ENCODE peak calls at places on chromosomes 6 and 20, in five cellular contexts. A, S, Z, E and D are unnamed samples.

GRCh38 chr6:156538875-156539660 is 238.1 kb upstream of the ARID1B start:
- DNase-seq in E (no peak), Z (no peak), S (no peak), A (no peak), D (no peak)

GRCh38 chr6:4873928-4874327 is 97.7 kb downstream of the CDYL start:
- DNase-seq in A (no peak), Z (no peak), S (no peak), E (no peak), D (no peak)

GRCh38 chr6:52305948-52306767 is 21.6 kb upstream of the MCM3 start:
- DNase-seq in S (no peak), Z (peak), A (no peak), E (no peak), D (peak)

GRCh38 chr6:104527761-104528415 is 331.8 kb downstream of the HACE1 start:
- DNase-seq in E (peak), A (peak), Z (peak), S (no peak), D (peak)

GRCh38 chr6:593907-594212 is 63.0 kb downstream of the HUS1B start:
- DNase-seq in A (no peak), Z (no peak), S (no peak), E (no peak), D (no peak)

GRCh38 chr6:170166511-170167122 is 124.3 kb downstream of the DLL1 start:
- DNase-seq in A (no peak), E (no peak), Z (no peak), S (no peak), D (no peak)

GRCh38 chr6:15547379-15547778 is 115.4 kb downstream of the DTNBP1 start:
- DNase-seq in S (peak), A (no peak), Z (no peak), E (no peak), D (no peak)

GRCh38 chr6:104700371-104701185 is 159.1 kb downstream of the HACE1 start:
- DNase-seq in A (no peak), Z (no peak), E (no peak), S (peak), D (no peak)

GRCh38 chr20:42447270-42447669 is 742.4 kb downstream of the PTPRT start:
- DNase-seq in E (no peak), A (no peak), Z (no peak), S (no peak), D (no peak)

GRCh38 chr6:167238694-167239467 is 52.2 kb upstream of the UNC93A start:
- DNase-seq in Z (no peak), A (no peak), S (no peak), E (no peak), D (no peak)

GRCh38 chr6:34610819-34611477 is 54.8 kb upstream of the SPDEF start:
- DNase-seq in A (peak), E (peak), Z (no peak), S (peak), D (no peak)

GRCh38 chr6:15021074-15021473 is 224.8 kb upstream of the JARID2 start:
- DNase-seq in S (no peak), E (no peak), Z (no peak), A (no peak), D (no peak)

GRCh38 chr6:136035378-136036070 is 184.0 kb downstream of the PDE7B start:
- DNase-seq in S (peak), A (no peak), Z (no peak), E (peak), D (no peak)

GRCh38 chr6:35140991-35141720 is at the start of gene TCP11:
- DNase-seq in A (no peak), Z (no peak), E (no peak), S (no peak), D (no peak)

GRCh38 chr6:139973602-139974373 is 599.3 kb upstream of the CITED2 start:
- DNase-seq in Z (no peak), S (peak), A (no peak), E (peak), D (no peak)

GRCh38 chr20:33515569-33516216 is 25.8 kb downstream of the CBFA2T2 start:
- DNase-seq in A (peak), E (no peak), S (no peak), Z (peak), D (no peak)

GRCh38 chr6:40378725-40379074 is 208.5 kb downstream of the LRFN2 start:
- DNase-seq in E (no peak), Z (no peak), S (no peak), A (no peak), D (no peak)

GRCh38 chr6:43702522-43703440 is 15.2 kb upstream of the MRPS18A start:
- DNase-seq in S (peak), Z (peak), A (peak), E (peak), D (no peak)

GRCh38 chr20:15616626-15617025 is 956.6 kb downstream of the KIF16B start:
- DNase-seq in S (no peak), Z (no peak), A (peak), E (no peak), D (no peak)

GRCh38 chr20:40612837-40613236 is 76.2 kb downstream of the MAFB start:
- DNase-seq in E (no peak), S (no peak), Z (no peak), A (no peak), D (no peak)

GRCh38 chr20:15756401-15756800 is 816.8 kb downstream of the KIF16B start:
- DNase-seq in S (no peak), A (no peak), Z (no peak), E (no peak), D (no peak)

GRCh38 chr6:116062496-116062895 is 1.8 kb upstream of the FRK start:
- DNase-seq in Z (no peak), A (no peak), S (no peak), E (no peak), D (no peak)

GRCh38 chr6:116057766-116058165 is 2.9 kb downstream of the FRK start:
- DNase-seq in S (no peak), A (no peak), E (no peak), Z (no peak), D (no peak)

GRCh38 chr6:116060572-116061283 is at the start of gene FRK:
- DNase-seq in Z (no peak), E (no peak), S (no peak), A (peak), D (peak)

GRCh38 chr6:116055513-116055912 is 5.2 kb downstream of the FRK start:
- DNase-seq in Z (no peak), E (no peak), A (no peak), S (no peak), D (no peak)

GRCh38 chr6:116059713-116060571 is 749 bp downstream of the FRK start:
- DNase-seq in Z (no peak), A (peak), E (peak), S (no peak), D (peak)
- H3K27ac ChIP-seq in Z (no peak), A (peak), E (no peak), S (peak), D (peak)

DNA sequence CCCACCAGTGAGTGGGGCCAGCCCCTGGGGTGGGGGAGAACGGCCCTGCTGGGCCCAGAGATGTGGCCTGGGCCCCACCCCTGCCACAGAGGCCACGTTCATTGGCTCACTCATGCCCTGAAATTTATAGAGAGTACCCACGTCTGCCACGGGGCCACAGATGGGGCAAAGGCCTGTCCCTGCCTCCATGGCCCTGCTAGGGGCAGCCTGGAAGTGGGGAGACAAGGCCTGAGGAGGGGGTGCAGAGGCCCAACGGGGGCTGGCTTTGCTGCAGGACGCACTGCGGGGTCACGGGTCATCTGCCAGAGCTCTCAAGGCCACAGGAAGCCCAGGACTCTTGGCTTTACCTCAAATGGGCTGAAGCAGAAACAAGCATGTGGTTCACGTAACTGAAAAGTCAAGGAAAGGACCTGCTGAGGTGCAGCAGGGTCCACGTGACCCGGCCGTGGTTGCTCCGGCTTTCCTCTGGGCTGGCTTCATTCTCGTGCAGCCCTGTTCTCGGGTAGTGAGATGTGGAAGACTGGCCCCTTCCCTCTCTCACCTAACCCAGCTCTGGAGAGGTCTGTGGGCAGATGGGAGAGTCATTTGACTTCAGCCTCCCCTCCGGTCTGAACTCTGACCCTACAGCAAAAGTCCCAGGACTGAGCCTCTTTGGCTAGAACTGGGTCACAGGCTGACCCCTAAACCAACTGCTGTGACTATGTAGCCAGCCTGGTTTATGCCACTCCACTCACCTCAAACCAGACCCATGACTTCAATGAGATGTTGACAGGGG is 1.1 kb upstream of the OSBPL2 start:
- DNase-seq in S (no peak), Z (no peak), E (no peak), A (no peak), D (no peak)
- H3K4me3 ChIP-seq in S (no peak), Z (peak), E (no peak), A (no peak), D (peak)

GRCh38 chr6:163366288-163366687 is 48.2 kb upstream of the QKI start:
- DNase-seq in S (no peak), A (no peak), Z (no peak), E (no peak), D (no peak)
- H3K4me2 ChIP-seq in S (no peak), A (no peak), Z (no peak), E (no peak), D (no peak)

GRCh38 chr20:3804781-3805180 is 8.7 kb downstream of the CDC25B start:
- DNase-seq in S (no peak), E (no peak), Z (no peak), A (no peak), D (no peak)

GRCh38 chr20:3804254-3804751 is 8.2 kb downstream of the CDC25B start:
- DNase-seq in A (no peak), E (no peak), S (no peak), Z (no peak), D (no peak)

GRCh38 chr20:3808141-3808479 is 12.0 kb downstream of the CDC25B start:
- DNase-seq in Z (no peak), E (peak), S (peak), A (peak), D (no peak)

GRCh38 chr20:3803854-3804253 is 7.7 kb downstream of the CDC25B start:
- DNase-seq in S (no peak), A (no peak), Z (no peak), E (no peak), D (no peak)

GRCh38 chr20:3805594-3806264 is 9.6 kb downstream of the CDC25B start:
- DNase-seq in E (peak), A (peak), Z (no peak), S (peak), D (no peak)
- H3K27ac ChIP-seq in E (peak), A (peak), Z (no peak), S (peak), D (no peak)

DNA sequence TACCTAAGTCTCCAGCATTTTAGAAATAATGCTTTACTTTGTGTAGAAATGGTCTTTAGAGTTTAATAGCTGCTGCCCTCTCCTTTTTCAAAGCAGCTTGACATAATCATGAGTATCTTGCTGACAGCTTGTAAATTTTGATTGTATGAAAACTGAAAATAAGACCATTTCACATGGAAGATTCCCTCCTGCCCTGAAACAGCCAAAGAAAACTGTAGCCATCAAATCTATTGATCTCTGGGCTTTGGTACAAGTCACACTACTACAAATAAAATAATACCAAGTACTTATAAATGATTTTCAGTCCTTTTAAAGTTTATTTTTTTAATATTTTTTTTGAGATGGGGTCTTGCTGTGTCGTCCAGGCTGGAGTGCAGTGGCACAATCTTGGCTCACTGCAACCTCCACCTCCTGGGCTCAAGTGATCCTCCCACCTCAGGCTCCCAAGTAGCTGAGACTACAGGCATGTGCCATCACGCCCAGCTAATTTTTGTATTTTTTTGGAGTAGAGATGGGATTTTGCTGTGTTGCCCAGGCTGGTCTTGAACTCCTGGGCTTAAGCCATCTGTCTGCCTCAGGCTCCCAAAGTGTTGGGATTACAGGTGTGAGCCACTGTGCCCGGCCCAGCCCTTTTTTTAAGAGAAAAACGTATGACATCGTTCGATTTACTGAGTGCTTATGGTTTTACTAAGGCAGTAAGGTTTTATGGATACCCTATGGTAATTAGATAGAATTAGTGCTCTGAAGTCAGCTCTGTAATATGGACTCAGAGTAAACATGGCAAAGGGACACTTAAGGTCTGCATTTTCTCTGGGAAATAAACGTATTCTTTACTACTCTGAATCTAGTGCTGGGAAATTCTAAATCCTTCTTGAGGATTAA is 7.0 kb downstream of the PTPN1 start:
- DNase-seq in A (no peak), E (no peak), Z (no peak), S (no peak), D (no peak)
- H3K4me3 ChIP-seq in A (no peak), E (peak), Z (no peak), S (no peak), D (no peak)